ENCODE peak calls at places on chromosomes 5 and 9, in ten cellular contexts. Y is endothelial cell of umbilical vein, S is A549, G is ovary, F is neural progenitor cell, B is breast epithelium, V is psoas muscle, H is GM23248, E is adipocyte, N is heart left ventricle. P is an unnamed sample.

GRCh38 chr9:104009853-104010252 is 84.3 kb upstream of the SMC2 start:
- DNase-seq in H (no peak), Y (no peak), N (no peak), F (no peak), V (no peak), G (no peak), E (no peak), B (no peak), S (no peak), P (no peak)

GRCh38 chr9:110877376-110877775 is 160.9 kb downstream of the LPAR1 start:
- DNase-seq in S (no peak), E (peak; percentile 6), V (no peak), F (no peak), G (no peak), Y (no peak), H (no peak), B (no peak), N (no peak), P (no peak)

GRCh38 chr5:77312411-77312810 is 101.9 kb downstream of the PDE8B start:
- DNase-seq in S (peak; percentile 7), Y (no peak), V (no peak), E (peak; percentile 42), B (no peak), F (no peak), H (peak; percentile 71), G (no peak), N (no peak), P (no peak)

GRCh38 chr5:77376624-77377023 is 115.5 kb downstream of the WDR41 start:
- DNase-seq in G (no peak), E (no peak), H (no peak), B (no peak), N (no peak), V (no peak), Y (no peak), F (no peak), S (no peak), P (no peak)

GRCh38 chr5:140882591-140882899 is 621 bp downstream of the PCDHA13 start:
- DNase-seq in F (peak; percentile 52), G (no peak), N (no peak), H (no peak), E (peak; percentile 0), B (no peak), Y (no peak), V (no peak), S (peak; percentile 46), P (no peak)

GRCh38 chr9:134189475-134190231 is 25.3 kb upstream of the RNU6ATAC start:
- DNase-seq in H (no peak), B (no peak), V (peak; percentile 66), G (peak; percentile 54), E (peak; percentile 20), N (peak; percentile 22), S (no peak), F (no peak), Y (no peak), P (peak; percentile 71)

GRCh38 chr5:172901788-172902496 is 57.3 kb upstream of the RPL26L1 start:
- DNase-seq in Y (no peak), B (no peak), G (no peak), F (no peak), V (no peak), H (peak; percentile 74), E (peak; percentile 64), S (peak; percentile 92), N (no peak), P (no peak)

GRCh38 chr9:34185778-34186551 is 7.1 kb downstream of the UBAP1 start:
- DNase-seq in E (peak; percentile 79), S (peak; percentile 82), F (no peak), G (no peak), V (no peak), H (peak; percentile 96), N (peak; percentile 52), B (peak; percentile 53), Y (peak; percentile 92), P (no peak)

GRCh38 chr5:177185993-177186392 is 52.4 kb downstream of the NSD1 start:
- DNase-seq in G (no peak), E (no peak), Y (no peak), H (no peak), V (no peak), B (no peak), F (no peak), N (no peak), S (no peak), P (no peak)

GRCh38 chr9:14347408-14348224 is 33.7 kb upstream of the NFIB start:
- DNase-seq in N (peak; percentile 69), F (peak; percentile 68), V (peak; percentile 85), H (peak; percentile 49), B (peak; percentile 76), Y (peak; percentile 60), E (peak; percentile 59), S (peak; percentile 68), G (peak; percentile 40), P (no peak)

GRCh38 chr5:126422994-126423788 is at the start of gene GRAMD2B:
- DNase-seq in Y (peak; percentile 82), G (peak; percentile 87), B (peak; percentile 94), S (peak; percentile 64), N (peak; percentile 91), H (peak; percentile 93), E (peak; percentile 92), F (peak; percentile 88), V (peak; percentile 85), P (peak; percentile 91)

GRCh38 chr5:118040496-118040895 is 947.9 kb downstream of the DTWD2 start:
- DNase-seq in E (no peak), V (no peak), F (no peak), G (no peak), S (no peak), H (no peak), N (no peak), Y (no peak), B (no peak), P (no peak)

GRCh38 chr5:118044169-118044568 is 944.2 kb downstream of the DTWD2 start:
- DNase-seq in N (no peak), E (no peak), B (no peak), S (no peak), V (no peak), G (no peak), Y (no peak), H (no peak), F (no peak), P (no peak)

GRCh38 chr5:118042076-118042475 is 946.3 kb downstream of the DTWD2 start:
- DNase-seq in B (no peak), Y (no peak), E (peak; percentile 15), N (no peak), G (no peak), F (no peak), V (no peak), S (no peak), H (no peak), P (no peak)

DNA sequence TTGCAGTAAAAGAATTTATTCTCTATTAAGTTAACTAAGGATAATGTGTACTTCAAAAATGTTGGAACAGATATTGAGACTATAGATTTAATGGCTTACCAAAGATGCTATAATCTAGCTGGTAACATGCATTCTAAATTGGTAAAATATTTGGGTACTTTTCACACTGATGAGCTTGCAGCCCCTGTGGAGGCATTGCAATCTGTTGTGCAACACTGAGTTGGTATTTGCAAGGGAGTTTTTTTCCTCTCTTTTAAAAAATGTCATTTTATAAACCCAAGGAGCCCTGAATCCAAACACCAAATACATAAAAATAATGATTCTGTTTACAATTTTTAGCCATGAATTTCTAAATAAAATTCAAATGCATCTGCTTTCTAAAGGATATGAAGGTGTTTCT is 944.8 kb downstream of the DTWD2 start:
- DNase-seq in B (no peak), Y (no peak), H (no peak), V (no peak), G (no peak), S (no peak), E (peak; percentile 68), N (no peak), F (no peak), P (no peak)
- H3K4me1 ChIP-seq in B (no peaks in the 10 kb centered on the region), Y (no peaks in the 10 kb centered on the region), H (no peaks in the 10 kb centered on the region), V (no peaks in the 10 kb centered on the region), G (no peaks in the 10 kb centered on the region), S (no peaks in the 10 kb centered on the region), E (no peaks in the 10 kb centered on the region), N (no peaks in the 10 kb centered on the region), F (no peaks in the 10 kb centered on the region), P (no peaks in the 10 kb centered on the region)

DNA sequence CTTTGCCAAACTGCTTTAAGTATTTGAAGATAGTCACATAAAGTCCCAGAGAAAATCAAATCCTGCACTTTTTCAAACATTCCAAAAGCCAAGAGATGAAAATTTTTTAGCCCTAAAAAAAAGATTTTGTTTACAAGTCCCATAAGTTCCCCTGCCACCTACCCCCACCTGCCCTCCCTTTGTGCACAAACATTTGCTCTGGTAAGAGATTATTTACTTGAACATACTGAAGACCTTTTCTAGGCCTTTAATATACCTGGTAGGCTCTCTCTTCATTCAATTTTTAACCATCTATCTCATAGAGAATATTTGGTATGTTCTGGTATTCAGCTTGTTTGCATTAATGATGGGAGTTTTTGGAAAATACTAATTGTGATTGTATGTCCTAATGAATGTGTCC is 50.3 kb downstream of the MEGF9 start:
- DNase-seq in E (no peak), G (no peak), S (no peak), V (no peak), F (no peak), H (no peak), N (no peak), Y (no peak), B (no peak), P (no peak)
- H3K9me3 ChIP-seq in E (peaks cover 3% of the 10 kb centered on the region), G (no peaks in the 10 kb centered on the region), S (peaks cover 9% of the 10 kb centered on the region), V (peaks cover 8% of the 10 kb centered on the region), F (no peaks in the 10 kb centered on the region), H (no peaks in the 10 kb centered on the region), N (peaks cover 11% of the 10 kb centered on the region), Y (no peaks in the 10 kb centered on the region), B (no peaks in the 10 kb centered on the region), P (no peaks in the 10 kb centered on the region)

GRCh38 chr5:150177721-150178120 is 11.1 kb downstream of the CDX1 start:
- DNase-seq in V (no peak), E (no peak), B (no peak), H (no peak), Y (no peak), G (no peak), N (no peak), F (no peak), S (no peak), P (no peak)
- H3K4me1 ChIP-seq in V (peaks cover 32% of the 10 kb centered on the region), E (peaks cover 26% of the 10 kb centered on the region), B (no peaks in the 10 kb centered on the region), H (no peaks in the 10 kb centered on the region), Y (no peaks in the 10 kb centered on the region), G (peaks cover 11% of the 10 kb centered on the region), N (peaks cover 25% of the 10 kb centered on the region), F (no peaks in the 10 kb centered on the region), S (no peaks in the 10 kb centered on the region), P (peaks cover 8% of the 10 kb centered on the region)

DNA sequence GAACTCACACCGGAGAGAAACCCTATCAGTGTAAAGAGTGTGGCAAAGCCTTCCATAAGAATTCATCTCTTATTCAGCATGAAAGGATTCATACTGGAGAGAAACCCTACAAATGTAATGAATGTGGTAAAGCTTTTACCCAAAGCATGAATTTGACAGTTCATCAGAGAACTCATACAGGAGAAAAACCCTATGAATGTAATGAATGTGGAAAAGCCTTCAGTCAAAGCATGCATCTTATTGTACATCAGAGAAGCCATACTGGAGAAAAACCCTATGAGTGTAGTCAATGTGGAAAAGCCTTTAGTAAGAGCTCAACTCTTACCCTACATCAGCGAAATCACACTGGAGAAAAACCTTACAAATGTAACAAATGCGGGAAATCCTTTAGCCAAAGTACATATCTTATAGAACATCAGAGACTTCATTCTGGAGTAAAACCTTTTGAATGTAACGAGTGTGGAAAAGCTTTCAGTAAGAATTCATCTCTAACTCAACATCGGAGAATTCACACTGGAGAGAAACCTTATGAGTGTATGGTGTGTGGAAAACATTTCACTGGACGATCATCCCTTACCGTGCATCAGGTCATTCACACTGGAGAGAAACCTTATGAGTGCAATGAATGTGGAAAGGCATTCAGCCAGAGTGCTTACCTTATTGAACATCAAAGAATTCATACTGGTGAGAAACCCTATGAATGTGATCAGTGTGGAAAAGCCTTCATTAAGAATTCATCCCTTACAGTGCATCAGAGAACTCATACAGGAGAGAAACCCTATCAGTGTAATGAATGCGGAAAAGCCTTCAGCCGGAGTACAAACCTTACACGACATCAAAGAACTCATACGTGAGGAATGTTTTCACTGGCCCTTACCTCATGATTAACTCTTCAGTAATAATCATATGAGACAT is 8.9 kb upstream of the ZNF454 start:
- DNase-seq in Y (no peak), B (no peak), S (no peak), V (no peak), F (no peak), G (no peak), E (no peak), N (no peak), H (no peak), P (no peak)
- H3K9me3 ChIP-seq in Y (peaks cover 13% of the 10 kb centered on the region), B (peaks cover 100% of the 10 kb centered on the region), S (peaks cover 82% of the 10 kb centered on the region), V (peaks cover 89% of the 10 kb centered on the region), F (peaks cover 39% of the 10 kb centered on the region), G (peaks cover 26% of the 10 kb centered on the region), E (peaks cover 97% of the 10 kb centered on the region), N (peaks cover 100% of the 10 kb centered on the region), H (peaks cover 9% of the 10 kb centered on the region), P (peaks cover 59% of the 10 kb centered on the region)

P was measured in spleen.